ENCODE peak calls at places on chromosomes 13 and 19, in eight cellular contexts. N, K, I, Z, W, D, V and U are unnamed samples.

GRCh38 chr19:33628921-33629825 is 7.4 kb downstream of the CHST8 start:
- DNase-seq in N (no peak), Z (no peak), V (no peak), W (no peak), I (no peak), D (no peak), K (no peak), U (no peak)

GRCh38 chr19:45051929-45052579 is 13.2 kb downstream of the CLASRP start:
- DNase-seq in I (no peak), K (no peak), D (no peak), V (no peak), Z (no peak), N (no peak), W (no peak), U (peak; percentile 23)

GRCh38 chr13:79541426-79542049 is 60.6 kb downstream of the NDFIP2 start:
- DNase-seq in D (peak; percentile 16), K (peak; percentile 66), N (no peak), Z (no peak), I (no peak), W (peak; percentile 73), V (no peak), U (no peak)

GRCh38 chr19:13629687-13630357 is 123.5 kb upstream of the CACNA1A start:
- DNase-seq in Z (no peak), I (no peak), D (no peak), V (no peak), K (no peak), N (no peak), W (no peak), U (peak; percentile 11)

GRCh38 chr13:47081850-47082249 is 185.0 kb upstream of the HTR2A start:
- DNase-seq in K (no peak), N (no peak), V (no peak), I (peak; percentile 58), W (no peak), D (no peak), Z (no peak), U (no peak)

GRCh38 chr13:93624371-93624777 is 397.8 kb downstream of the GPC6 start:
- DNase-seq in N (no peak), K (no peak), Z (no peak), D (no peak), I (no peak), W (no peak), V (no peak), U (no peak)

GRCh38 chr13:112254061-112254818 is 121.9 kb upstream of the SPACA7 start:
- DNase-seq in D (no peak), W (no peak), Z (no peak), I (no peak), N (no peak), V (no peak), K (no peak), U (no peak)

GRCh38 chr13:85142351-85142750 is 656.9 kb downstream of the SLITRK6 start:
- DNase-seq in D (no peak), Z (no peak), K (no peak), W (no peak), I (no peak), N (no peak), V (no peak), U (no peak)

GRCh38 chr19:48841047-48841446 is 4.8 kb upstream of the HSD17B14 start:
- DNase-seq in V (no peak), W (no peak), Z (no peak), D (no peak), I (no peak), K (no peak), N (no peak), U (no peak)

GRCh38 chr19:11089254-11090013 is at the start of gene LDLR:
- DNase-seq in K (peak; percentile 75), D (peak; percentile 76), W (peak; percentile 93), V (peak; percentile 56), Z (peak; percentile 79), N (peak; percentile 52), I (peak; percentile 51), U (peak; percentile 70)

GRCh38 chr13:59111711-59112110 is 1052.0 kb downstream of the DIAPH3 start:
- DNase-seq in N (no peak), W (peak; percentile 7), K (no peak), D (peak; percentile 49), Z (no peak), I (no peak), V (no peak), U (no peak)

GRCh38 chr19:1447944-1448343 is 2.0 kb upstream of the APC2 start:
- DNase-seq in V (no peak), K (no peak), Z (no peak), W (no peak), N (no peak), D (no peak), I (no peak), U (no peak)

GRCh38 chr19:56133858-56134654 is 7.0 kb upstream of the ZNF444 start:
- DNase-seq in W (peak; percentile 35), Z (no peak), I (peak; percentile 68), N (no peak), V (no peak), D (peak; percentile 58), K (no peak), U (peak; percentile 77)

GRCh38 chr19:51079486-51080110 is 3.1 kb downstream of the KLK14 start:
- DNase-seq in V (no peak), K (no peak), I (no peak), W (no peak), Z (no peak), N (no peak), D (no peak), U (no peak)

GRCh38 chr19:41626278-41626677 is 596 bp downstream of the CEACAM4 start:
- DNase-seq in I (no peak), W (no peak), Z (no peak), V (no peak), K (no peak), D (no peak), N (no peak), U (no peak)

GRCh38 chr19:34224996-34225658 is 29.2 kb upstream of the GARRE1 start:
- DNase-seq in D (no peak), I (no peak), N (no peak), V (no peak), W (no peak), Z (no peak), K (no peak), U (no peak)

GRCh38 chr13:48000559-48001126 is 430 bp downstream of the SUCLA2 start:
- DNase-seq in W (no peak), D (no peak), I (no peak), V (peak; percentile 7), Z (no peak), N (no peak), K (no peak), U (no peak)

GRCh38 chr19:46724468-46724867 is 7.6 kb upstream of the PRKD2 start:
- DNase-seq in V (no peak), W (no peak), K (no peak), D (no peak), N (no peak), Z (no peak), I (no peak), U (no peak)

GRCh38 chr13:48004201-48004600 is 3.1 kb upstream of the SUCLA2 start:
- DNase-seq in K (no peak), V (no peak), W (no peak), Z (peak; percentile 2), D (no peak), N (no peak), I (no peak), U (no peak)

GRCh38 chr13:100069278-100069677 is 19.6 kb upstream of the PCCA start:
- DNase-seq in D (no peak), I (no peak), K (no peak), Z (no peak), N (no peak), V (no peak), W (no peak), U (no peak)

GRCh38 chr19:41351339-41352245 is 2.1 kb downstream of the TGFB1 start:
- DNase-seq in W (no peak), K (peak; percentile 85), D (peak; percentile 22), I (peak; percentile 62), Z (peak; percentile 20), V (peak; percentile 84), N (peak; percentile 78), U (peak; percentile 89)

GRCh38 chr13:19967619-19968018 is 9.1 kb downstream of the ZMYM2 start:
- DNase-seq in W (peak; percentile 25), I (no peak), Z (no peak), V (no peak), D (no peak), K (no peak), N (no peak), U (no peak)